ENCODE peak calls at places on chromosomes 4 and X, in nine cellular contexts. T is Right ventricle myocardium superior; O is heart right ventricle; C is activated CD4-positive, alpha-beta T cell treated with anti-CD3 and anti-CD28 coated beads for 36 hours; E is activated CD8-positive, alpha-beta memory T cell treated with anti-CD3 and anti-CD28 coated beads, Interleukin-2, amount 10 ng/mL, durations not matched to agents 7 days and 5 days; R is activated T-cell treated with anti-CD3 and anti-CD28 coated beads, Interleukin-2, amount 50 U/mL, for 4 hours; X is naive thymus-derived CD4-positive, alpha-beta T cell; A is heart left ventricle; N is Right ventricle myocardium inferior. D is an unnamed sample.

GRCh38 chr4:77393981-77394380 is 211.6 kb upstream of the CXCL13 start:
- ATAC-seq in X (no peak), C (no peak), N (no peak), T (no peak), R (no peak), E (no peak), A (no peak), O (no peak), D (no peak)

GRCh38 chr4:67198757-67199156 is 346.5 kb downstream of the CENPC start:
- ATAC-seq in A (no peak), E (no peak), T (no peak), C (no peak), X (no peak), R (no peak), N (peak; percentile 54), O (peak; percentile 59), D (no peak)

GRCh38 chr4:169012049-169012448 is 2.0 kb upstream of the CBR4 start:
- ATAC-seq in C (no peak), R (no peak), T (no peak), X (no peak), O (no peak), N (no peak), E (no peak), A (no peak), D (no peak)

GRCh38 chr4:110898290-110898689 is 275.4 kb upstream of the PITX2 start:
- ATAC-seq in N (no peak), C (no peak), E (no peak), X (no peak), T (no peak), O (no peak), R (no peak), A (no peak), D (no peak)

GRCh38 chr4:37427193-37427592 is 182.7 kb downstream of the NWD2 start:
- ATAC-seq in O (no peak), C (no peak), X (no peak), T (no peak), R (no peak), A (no peak), N (no peak), E (no peak), D (no peak)

GRCh38 chr4:155582971-155583437 is 83.6 kb upstream of the GUCY1A1 start:
- ATAC-seq in A (peak; percentile 45), C (peak; percentile 75), R (peak; percentile 40), X (peak; percentile 56), O (peak; percentile 62), T (no peak), N (peak; percentile 62), E (peak; percentile 64), D (peak; percentile 16)

GRCh38 chr4:139509727-139510410 is 46.1 kb downstream of the SETD7 start:
- ATAC-seq in R (no peak), A (peak; percentile 69), N (peak; percentile 66), X (no peak), T (peak; percentile 74), O (peak; percentile 74), C (no peak), E (no peak), D (no peak)

GRCh38 chr4:25567253-25567652 is 88.4 kb upstream of the SLC34A2 start:
- ATAC-seq in X (no peak), C (no peak), T (no peak), O (no peak), A (no peak), N (no peak), R (no peak), E (no peak), D (no peak)

GRCh38 chr4:140243345-140243753 is 89.4 kb upstream of the MAML3 start:
- ATAC-seq in R (peak; percentile 65), A (no peak), C (peak; percentile 83), N (no peak), X (peak; percentile 71), T (no peak), E (peak; percentile 69), O (no peak), D (no peak)

GRCh38 chrX:123230798-123231197 is 46.7 kb downstream of the GRIA3 start:
- ATAC-seq in E (no peak), A (no peak), R (no peak), O (no peak), C (no peak), X (no peak), T (no peak), N (no peak), D (no peak)

GRCh38 chr4:112770111-112770510 is 133.2 kb downstream of the LARP7 start:
- ATAC-seq in E (no peak), O (no peak), N (no peak), C (no peak), R (no peak), A (no peak), T (no peak), X (no peak), D (no peak)

GRCh38 chr4:86657910-86658309 is 63.8 kb downstream of the PTPN13 start:
- ATAC-seq in R (no peak), E (no peak), C (no peak), T (no peak), A (no peak), N (no peak), O (no peak), X (no peak), D (no peak)

GRCh38 chr4:99803702-99804101 is 12.9 kb upstream of the DAPP1 start:
- ATAC-seq in T (peak; percentile 45), X (no peak), E (no peak), N (peak; percentile 44), R (no peak), C (no peak), O (no peak), A (no peak), D (no peak)

GRCh38 chr4:23947826-23948225 is 58.0 kb upstream of the PPARGC1A start:
- ATAC-seq in R (no peak), E (no peak), O (no peak), T (no peak), N (no peak), X (no peak), C (no peak), A (no peak), D (no peak)

GRCh38 chrX:108224218-108224617 is 132.6 kb downstream of the ATG4A start:
- ATAC-seq in E (no peak), R (no peak), T (no peak), C (no peak), O (no peak), N (no peak), X (no peak), A (no peak), D (no peak)

GRCh38 chr4:68904786-68905185 is 46.8 kb downstream of the UGT2A3 start:
- ATAC-seq in R (no peak), A (no peak), C (no peak), N (no peak), T (no peak), X (no peak), O (no peak), E (no peak), D (no peak)

GRCh38 chrX:132818638-132819037 is 139.8 kb downstream of the HS6ST2 start:
- ATAC-seq in X (no peak), T (no peak), E (no peak), R (no peak), O (no peak), A (no peak), C (no peak), N (no peak), D (no peak)